ENCODE peak calls at places on chromosomes 7 and 10, in four cellular contexts. K is fibroblast of mammary gland, R is SK-N-SH, A is astrocyte of the cerebellum. S is an unnamed sample.

GRCh38 chr10:95172851-95173250 is 21.2 kb upstream of the ACSM6 start:
- DNase-seq in R (no peak), K (no peak), A (no peak), S (no peak)

GRCh38 chr7:115662120-115662519 is 368.4 kb downstream of the TFEC start:
- DNase-seq in R (no peak), A (no peak), K (peak), S (peak)

GRCh38 chr10:3948843-3949242 is 163.8 kb upstream of the KLF6 start:
- DNase-seq in A (peak), K (peak), R (peak), S (peak)

GRCh38 chr10:100286051-100287033 is at the start of gene BLOC1S2:
- DNase-seq in K (peak), A (peak), R (peak), S (peak)

GRCh38 chr10:12388671-12389070 is 39.3 kb downstream of the CAMK1D start:
- DNase-seq in A (no peak), K (no peak), R (no peak), S (no peak)

GRCh38 chr10:26227786-26228185 is 11.2 kb downstream of the GAD2 start:
- DNase-seq in A (no peak), K (no peak), R (no peak), S (no peak)

GRCh38 chr10:104795411-104795810 is 154.3 kb downstream of the SORCS3 start:
- DNase-seq in R (no peak), A (no peak), K (no peak), S (no peak)

GRCh38 chr7:79608005-79608404 is 154.5 kb upstream of the MAGI2 start:
- DNase-seq in A (no peak), R (no peak), K (no peak), S (no peak)

GRCh38 chr7:158782638-158783490 is 46.4 kb downstream of the ESYT2 start:
- DNase-seq in A (peak), K (peak), R (no peak), S (peak)

GRCh38 chr10:27041196-27041595 is 59.1 kb downstream of the ANKRD26 start:
- DNase-seq in K (no peak), A (no peak), R (no peak), S (no peak)

GRCh38 chr7:155129789-155130188 is 59.7 kb downstream of the HTR5A start:
- DNase-seq in R (no peak), K (no peak), A (no peak), S (no peak)

GRCh38 chr7:45680776-45681175 is 106.6 kb downstream of the ADCY1 start:
- DNase-seq in K (no peak), A (no peak), R (no peak), S (no peak)

GRCh38 chr7:92133737-92134270 is 473 bp downstream of the CYP51A1 start:
- DNase-seq in K (peak), R (peak), A (peak), S (peak)

GRCh38 chr10:43574035-43574892 is at the start of gene ZNF239:
- DNase-seq in R (peak), K (peak), A (peak), S (peak)

GRCh38 chr7:151031011-151031410 is 2.8 kb downstream of the ABCB8 start:
- DNase-seq in K (no peak), A (no peak), R (no peak), S (peak)

GRCh38 chr10:130018730-130019185 is 54.7 kb upstream of the EBF3 start:
- DNase-seq in A (no peak), R (no peak), K (no peak), S (no peak)

GRCh38 chr10:132884691-132885271 is 57.6 kb downstream of the CFAP46 start:
- DNase-seq in R (no peak), A (no peak), K (no peak), S (no peak)

GRCh38 chr10:89684604-89685003 is 16.8 kb upstream of the KIF20B start:
- DNase-seq in K (peak), A (no peak), R (no peak), S (no peak)

GRCh38 chr10:60235001-60235400 is 154.7 kb downstream of the ANK3 start:
- DNase-seq in R (no peak), A (peak), K (peak), S (peak)

GRCh38 chr7:123966936-123967335 is 41.9 kb downstream of the SPAM1 start:
- DNase-seq in K (no peak), A (no peak), R (no peak), S (peak)

DNA sequence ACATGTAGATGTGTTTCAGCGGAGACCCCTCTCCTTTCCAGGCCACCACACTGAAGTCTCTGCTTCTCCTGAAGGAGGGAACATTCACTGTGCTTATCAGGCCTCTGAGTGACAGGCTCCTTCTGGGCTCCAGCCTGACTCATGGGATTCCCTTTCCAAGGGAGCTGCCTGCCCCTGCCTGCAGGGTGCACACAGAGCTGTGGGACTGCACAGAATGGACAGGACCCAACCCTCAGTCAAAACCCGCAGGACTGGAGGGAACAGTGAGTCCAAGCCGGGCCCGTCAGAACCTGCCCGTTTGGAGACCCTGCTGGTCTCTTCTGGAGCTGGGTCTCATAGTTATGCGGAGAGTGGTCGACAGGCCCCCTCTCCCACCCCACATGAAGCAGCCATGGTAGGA is 32.6 kb downstream of the PLAC9 start:
- DNase-seq in K (peak), A (no peak), R (no peak), S (peak)
- TF ChIP-seq CTCF in K (peak), A (no peak), R (no peak), S (peak)

GRCh38 chr10:97037365-97038361 is 148.1 kb downstream of the SLIT1 start:
- DNase-seq in A (peak), K (peak), R (peak), S (peak)
- H3K4me3 ChIP-seq in A (peak), K (peak), R (peak), S (peak)

DNA sequence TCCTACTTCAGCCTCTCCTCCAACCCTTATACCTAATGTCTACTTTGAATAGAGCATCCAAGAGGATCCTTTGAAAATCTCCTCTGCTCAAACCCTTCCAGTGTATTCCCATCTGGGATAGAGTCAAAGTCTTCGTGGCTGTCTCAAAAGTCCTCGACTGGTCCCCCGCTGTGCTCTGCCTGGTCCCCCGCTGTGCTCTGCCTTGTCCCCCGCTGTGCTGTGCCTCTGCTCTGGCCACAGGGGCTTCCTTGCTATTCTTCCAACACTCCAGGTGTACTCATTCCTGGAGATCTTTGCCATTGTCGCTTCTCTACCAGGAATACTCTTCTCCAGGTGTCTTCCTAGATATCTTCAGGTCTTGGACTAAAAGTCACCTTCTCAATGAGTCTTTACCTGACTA is 36.1 kb upstream of the COMMD3 start:
- DNase-seq in K (no peak), A (no peak), R (no peak), S (no peak)
- TF ChIP-seq CTCF in K (no peak), A (no peak), R (no peak), S (no peak)

GRCh38 chr10:6498771-6499170 is 81.3 kb downstream of the PRKCQ start:
- DNase-seq in A (no peak), K (peak), R (no peak), S (no peak)
- H3K4me3 ChIP-seq in A (no peak), K (no peak), R (no peak), S (no peak)

DNA sequence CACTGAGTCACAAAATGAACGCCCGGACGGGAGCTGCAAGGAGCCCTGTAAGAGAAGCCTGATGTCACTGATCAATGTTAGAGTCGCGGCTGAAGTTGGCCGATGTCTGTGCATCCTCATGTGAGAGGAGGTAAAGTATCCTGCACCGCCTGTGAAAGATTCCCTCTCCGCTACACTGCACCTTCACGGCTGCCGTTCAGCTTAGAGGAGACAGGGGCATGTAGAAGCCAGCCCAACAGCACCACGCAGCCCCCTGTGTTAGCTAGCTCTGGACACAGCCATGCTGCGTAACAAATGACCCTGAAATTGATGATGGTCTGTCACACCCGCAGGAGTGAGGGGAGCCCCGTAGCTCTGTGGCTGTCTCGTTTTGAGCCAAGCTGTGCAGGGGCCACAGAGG is 81.5 kb upstream of the DIP2C start:
- DNase-seq in K (no peak), R (no peak), A (no peak), S (no peak)
- TF ChIP-seq CTCF in K (no peak), R (no peak), A (no peak), S (no peak)

DNA sequence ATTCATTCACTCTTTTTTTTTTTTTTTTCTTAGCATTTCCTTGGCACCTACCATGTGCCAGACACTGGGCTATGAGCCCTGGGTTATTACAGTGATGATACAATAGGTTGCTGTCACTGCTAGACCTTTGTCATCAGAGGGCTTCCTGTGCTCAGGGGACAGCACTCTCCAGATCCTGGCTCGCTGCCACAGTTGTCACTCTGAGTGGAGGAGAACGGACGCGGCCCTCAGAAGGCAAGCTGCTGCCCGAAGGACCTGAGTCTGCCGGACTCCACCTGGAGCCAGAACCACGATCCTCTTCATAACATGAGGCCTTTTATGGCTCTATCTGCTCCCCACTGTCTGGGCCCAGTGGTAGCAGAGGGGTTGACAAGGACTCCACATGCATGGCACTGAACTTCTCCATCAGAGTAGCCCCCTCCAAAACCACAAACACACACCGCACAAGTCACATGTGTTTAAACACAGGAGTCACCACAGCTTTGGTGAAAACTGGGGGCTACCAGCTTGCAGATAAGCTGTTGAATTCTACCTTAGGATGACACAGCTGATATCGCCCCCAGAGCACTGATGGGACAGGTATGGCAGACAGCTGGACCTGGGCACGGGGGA is 94.7 kb upstream of the EFCAB10 start:
- DNase-seq in K (no peak), A (no peak), R (no peak), S (no peak)
- H3K4me3 ChIP-seq in K (no peak), A (no peak), R (no peak), S (no peak)

GRCh38 chr10:71825217-71825616 is 25.8 kb downstream of the PSAP start:
- DNase-seq in A (no peak), K (no peak), R (no peak), S (no peak)
- TF ChIP-seq CTCF in A (no peak), K (no peak), R (no peak), S (peak)

GRCh38 chr7:193538-194256 is 1.3 kb downstream of the FAM20C start:
- DNase-seq in K (no peak), A (no peak), R (peak), S (peak)

GRCh38 chr7:191105-192034 is 1.0 kb upstream of the FAM20C start:
- DNase-seq in A (peak), K (peak), R (peak), S (peak)

GRCh38 chr7:194257-194995 is 2.1 kb downstream of the FAM20C start:
- DNase-seq in R (peak), K (no peak), A (no peak), S (peak)

GRCh38 chr7:192035-192649 is at the start of gene FAM20C:
- DNase-seq in K (peak), A (peak), R (peak), S (peak)

GRCh38 chr7:192701-193536 is 548 bp downstream of the FAM20C start:
- DNase-seq in K (no peak), R (peak), A (no peak), S (peak)
- H3K4me3 ChIP-seq in K (peak), R (peak), A (peak), S (peak)

DNA sequence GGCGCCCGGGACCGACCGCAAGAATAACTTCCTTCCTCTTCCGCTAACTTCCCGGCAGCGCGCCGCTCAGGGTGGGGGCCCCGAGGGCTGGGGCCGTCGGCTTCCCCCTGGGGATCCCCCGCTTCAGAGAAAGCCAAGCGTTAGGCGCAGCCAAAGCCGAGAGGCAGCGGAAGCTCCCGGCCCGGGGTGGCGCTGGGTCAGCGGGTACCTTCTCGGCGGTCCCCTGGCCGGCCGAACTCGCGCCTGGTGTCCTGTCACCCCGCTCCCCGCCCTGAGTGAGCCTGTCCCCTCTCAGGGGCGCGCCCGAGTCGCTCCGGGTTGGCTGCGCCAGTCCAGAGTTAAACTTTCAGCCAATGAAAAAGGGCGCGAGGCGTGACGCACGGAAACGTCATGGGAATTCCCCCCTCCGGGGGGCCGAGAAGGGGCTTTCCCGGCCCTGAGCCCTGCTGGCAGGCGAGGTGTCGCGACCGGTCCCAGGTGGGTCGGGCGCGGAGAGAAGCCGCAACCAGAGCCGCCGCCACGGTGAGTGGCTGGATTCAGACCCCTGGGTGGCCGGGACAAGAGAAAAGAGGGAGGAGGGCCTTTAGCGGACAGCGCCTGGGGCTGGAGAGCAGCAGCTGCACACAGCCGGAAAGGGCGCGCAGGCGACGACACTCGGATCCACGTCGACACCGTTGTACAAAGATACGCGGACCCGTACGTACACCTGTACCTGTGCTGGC is 1.3 kb upstream of the NFKB2 start:
- DNase-seq in A (peak), K (peak), R (peak), S (peak)
- TF ChIP-seq CTCF in A (no peak), K (no peak), R (no peak), S (no peak)

S was measured in fibroblast of villous mesenchyme.